ENCODE peak calls at places on chromosome 19, in nine cellular contexts. One of them, this sample, is unnamed. For H3K4me1 and H3K9me3, the result is how much of the 10 kb centered on the place peaks cover.

GRCh38 chr19:35294328-35294727 is 2.4 kb downstream of the MAG start:
- DNase-seq in endothelial cell of umbilical vein: no peak
- DNase-seq in IMR-90: no peak
- DNase-seq in endodermal cell: no peak
- DNase-seq in H9: no peak
- DNase-seq in kidney: no peak
- DNase-seq in neural progenitor cell: no peak
- DNase-seq in GM12878: no peak
- DNase-seq in fibroblast of lung: no peak
- DNase-seq in this sample: no peak

GRCh38 chr19:38095411-38096308 is 128.4 kb downstream of the DPF1 start:
- DNase-seq in endothelial cell of umbilical vein: peak
- DNase-seq in IMR-90: peak
- DNase-seq in endodermal cell: peak
- DNase-seq in H9: peak
- DNase-seq in kidney: peak
- DNase-seq in neural progenitor cell: peak
- DNase-seq in GM12878: peak
- DNase-seq in fibroblast of lung: peak
- DNase-seq in this sample: peak

GRCh38 chr19:35828694-35829301 is 16.2 kb upstream of the PRODH2 start:
- DNase-seq in endothelial cell of umbilical vein: peak
- DNase-seq in IMR-90: peak
- DNase-seq in endodermal cell: peak
- DNase-seq in H9: peak
- DNase-seq in kidney: peak
- DNase-seq in neural progenitor cell: peak
- DNase-seq in GM12878: no peak
- DNase-seq in fibroblast of lung: peak
- DNase-seq in this sample: peak

GRCh38 chr19:42325896-42326771 is 699 bp downstream of the MEGF8 start:
- DNase-seq in endothelial cell of umbilical vein: no peak
- DNase-seq in IMR-90: no peak
- DNase-seq in endodermal cell: peak
- DNase-seq in H9: peak
- DNase-seq in kidney: no peak
- DNase-seq in neural progenitor cell: no peak
- DNase-seq in GM12878: no peak
- DNase-seq in fibroblast of lung: no peak
- DNase-seq in this sample: peak

GRCh38 chr19:31534786-31535185 is 185.6 kb upstream of the TSHZ3 start:
- DNase-seq in endothelial cell of umbilical vein: no peak
- DNase-seq in IMR-90: no peak
- DNase-seq in endodermal cell: peak
- DNase-seq in H9: no peak
- DNase-seq in kidney: no peak
- DNase-seq in neural progenitor cell: no peak
- DNase-seq in GM12878: no peak
- DNase-seq in fibroblast of lung: no peak
- DNase-seq in this sample: no peak

GRCh38 chr19:13010038-13010991 is 15.0 kb downstream of the NFIX start:
- DNase-seq in endothelial cell of umbilical vein: no peak
- DNase-seq in IMR-90: no peak
- DNase-seq in endodermal cell: peak
- DNase-seq in H9: peak
- DNase-seq in kidney: peak
- DNase-seq in neural progenitor cell: no peak
- DNase-seq in GM12878: no peak
- DNase-seq in fibroblast of lung: no peak
- DNase-seq in this sample: no peak

GRCh38 chr19:485583-486236 is 10.6 kb upstream of the MADCAM1 start:
- DNase-seq in endothelial cell of umbilical vein: no peak
- DNase-seq in IMR-90: no peak
- DNase-seq in endodermal cell: peak
- DNase-seq in H9: no peak
- DNase-seq in kidney: no peak
- DNase-seq in neural progenitor cell: peak
- DNase-seq in GM12878: no peak
- DNase-seq in fibroblast of lung: peak
- DNase-seq in this sample: no peak

GRCh38 chr19:14385492-14385891 is 4.2 kb downstream of the ADGRE5 start:
- DNase-seq in endothelial cell of umbilical vein: no peak
- DNase-seq in IMR-90: no peak
- DNase-seq in endodermal cell: no peak
- DNase-seq in H9: no peak
- DNase-seq in kidney: no peak
- DNase-seq in neural progenitor cell: no peak
- DNase-seq in GM12878: no peak
- DNase-seq in fibroblast of lung: no peak
- DNase-seq in this sample: no peak

GRCh38 chr19:54459282-54460229 is 4.0 kb downstream of the LENG9 start:
- DNase-seq in endothelial cell of umbilical vein: no peak
- DNase-seq in IMR-90: no peak
- DNase-seq in endodermal cell: no peak
- DNase-seq in H9: no peak
- DNase-seq in kidney: peak
- DNase-seq in neural progenitor cell: no peak
- DNase-seq in GM12878: no peak
- DNase-seq in fibroblast of lung: no peak
- DNase-seq in this sample: peak

GRCh38 chr19:40365010-40365409 is 16.5 kb downstream of the PLD3 start:
- DNase-seq in endothelial cell of umbilical vein: no peak
- DNase-seq in IMR-90: no peak
- DNase-seq in endodermal cell: no peak
- DNase-seq in H9: no peak
- DNase-seq in kidney: no peak
- DNase-seq in neural progenitor cell: no peak
- DNase-seq in GM12878: no peak
- DNase-seq in fibroblast of lung: no peak
- DNase-seq in this sample: no peak

GRCh38 chr19:47110521-47111080 is 3.0 kb downstream of the ZC3H4 start:
- DNase-seq in endothelial cell of umbilical vein: peak
- DNase-seq in IMR-90: no peak
- DNase-seq in endodermal cell: no peak
- DNase-seq in H9: no peak
- DNase-seq in kidney: no peak
- DNase-seq in neural progenitor cell: peak
- DNase-seq in GM12878: no peak
- DNase-seq in fibroblast of lung: no peak
- DNase-seq in this sample: peak

GRCh38 chr19:29966594-29967249 is 24.7 kb downstream of the URI1 start:
- DNase-seq in endothelial cell of umbilical vein: peak
- DNase-seq in IMR-90: peak
- DNase-seq in endodermal cell: no peak
- DNase-seq in H9: no peak
- DNase-seq in kidney: no peak
- DNase-seq in neural progenitor cell: no peak
- DNase-seq in GM12878: no peak
- DNase-seq in fibroblast of lung: peak
- DNase-seq in this sample: no peak

GRCh38 chr19:54952591-54953344 is 5.4 kb upstream of the NLRP7 start:
- DNase-seq in endothelial cell of umbilical vein: peak
- DNase-seq in IMR-90: no peak
- DNase-seq in endodermal cell: peak
- DNase-seq in H9: no peak
- DNase-seq in kidney: no peak
- DNase-seq in neural progenitor cell: peak
- DNase-seq in GM12878: no peak
- DNase-seq in fibroblast of lung: peak
- DNase-seq in this sample: no peak

GRCh38 chr19:39369200-39369599 is 21.7 kb downstream of the PAF1 start:
- DNase-seq in endothelial cell of umbilical vein: no peak
- DNase-seq in IMR-90: no peak
- DNase-seq in endodermal cell: no peak
- DNase-seq in H9: no peak
- DNase-seq in kidney: no peak
- DNase-seq in neural progenitor cell: no peak
- DNase-seq in GM12878: no peak
- DNase-seq in fibroblast of lung: no peak
- DNase-seq in this sample: no peak

GRCh38 chr19:15213715-15214381 is 13.1 kb upstream of the NOTCH3 start:
- DNase-seq in endothelial cell of umbilical vein: no peak
- DNase-seq in IMR-90: no peak
- DNase-seq in endodermal cell: no peak
- DNase-seq in H9: no peak
- DNase-seq in kidney: peak
- DNase-seq in neural progenitor cell: no peak
- DNase-seq in GM12878: no peak
- DNase-seq in fibroblast of lung: no peak
- DNase-seq in this sample: no peak

GRCh38 chr19:33301011-33301899 is 1.1 kb downstream of the CEBPA start:
- DNase-seq in endothelial cell of umbilical vein: no peak
- DNase-seq in IMR-90: no peak
- DNase-seq in endodermal cell: peak
- DNase-seq in H9: no peak
- DNase-seq in kidney: peak
- DNase-seq in neural progenitor cell: peak
- DNase-seq in GM12878: no peak
- DNase-seq in fibroblast of lung: no peak
- DNase-seq in this sample: no peak

GRCh38 chr19:50798943-50799851 is 9.0 kb downstream of the ACP4 start:
- DNase-seq in endothelial cell of umbilical vein: no peak
- DNase-seq in IMR-90: no peak
- DNase-seq in endodermal cell: no peak
- DNase-seq in H9: no peak
- DNase-seq in kidney: no peak
- DNase-seq in neural progenitor cell: no peak
- DNase-seq in GM12878: no peak
- DNase-seq in fibroblast of lung: no peak
- DNase-seq in this sample: no peak
- H3K4me1 ChIP-seq in endothelial cell of umbilical vein: under half
- H3K4me1 ChIP-seq in IMR-90: under half
- H3K4me1 ChIP-seq in endodermal cell: under half
- H3K4me1 ChIP-seq in H9: under half
- H3K4me1 ChIP-seq in kidney: under half
- H3K4me1 ChIP-seq in neural progenitor cell: under half
- H3K4me1 ChIP-seq in GM12878: under half
- H3K4me1 ChIP-seq in fibroblast of lung: under half
- H3K4me1 ChIP-seq in this sample: under half

GRCh38 chr19:19459099-19459498 is 53.6 kb downstream of the GATAD2A start:
- DNase-seq in endothelial cell of umbilical vein: no peak
- DNase-seq in IMR-90: peak
- DNase-seq in endodermal cell: no peak
- DNase-seq in H9: no peak
- DNase-seq in kidney: no peak
- DNase-seq in neural progenitor cell: no peak
- DNase-seq in GM12878: no peak
- DNase-seq in fibroblast of lung: no peak
- DNase-seq in this sample: no peak

GRCh38 chr19:19461306-19461670 is 54.1 kb downstream of the TSSK6 start:
- DNase-seq in endothelial cell of umbilical vein: no peak
- DNase-seq in IMR-90: no peak
- DNase-seq in endodermal cell: no peak
- DNase-seq in H9: no peak
- DNase-seq in kidney: no peak
- DNase-seq in neural progenitor cell: no peak
- DNase-seq in GM12878: no peak
- DNase-seq in fibroblast of lung: no peak
- DNase-seq in this sample: no peak

GRCh38 chr19:19460258-19460731 is 54.8 kb downstream of the GATAD2A start:
- DNase-seq in endothelial cell of umbilical vein: no peak
- DNase-seq in IMR-90: peak
- DNase-seq in endodermal cell: no peak
- DNase-seq in H9: no peak
- DNase-seq in kidney: peak
- DNase-seq in neural progenitor cell: no peak
- DNase-seq in GM12878: no peak
- DNase-seq in fibroblast of lung: no peak
- DNase-seq in this sample: no peak

GRCh38 chr19:19460761-19461265 is 54.5 kb downstream of the TSSK6 start:
- DNase-seq in endothelial cell of umbilical vein: peak
- DNase-seq in IMR-90: peak
- DNase-seq in endodermal cell: peak
- DNase-seq in H9: peak
- DNase-seq in kidney: peak
- DNase-seq in neural progenitor cell: peak
- DNase-seq in GM12878: no peak
- DNase-seq in fibroblast of lung: no peak
- DNase-seq in this sample: peak

DNA sequence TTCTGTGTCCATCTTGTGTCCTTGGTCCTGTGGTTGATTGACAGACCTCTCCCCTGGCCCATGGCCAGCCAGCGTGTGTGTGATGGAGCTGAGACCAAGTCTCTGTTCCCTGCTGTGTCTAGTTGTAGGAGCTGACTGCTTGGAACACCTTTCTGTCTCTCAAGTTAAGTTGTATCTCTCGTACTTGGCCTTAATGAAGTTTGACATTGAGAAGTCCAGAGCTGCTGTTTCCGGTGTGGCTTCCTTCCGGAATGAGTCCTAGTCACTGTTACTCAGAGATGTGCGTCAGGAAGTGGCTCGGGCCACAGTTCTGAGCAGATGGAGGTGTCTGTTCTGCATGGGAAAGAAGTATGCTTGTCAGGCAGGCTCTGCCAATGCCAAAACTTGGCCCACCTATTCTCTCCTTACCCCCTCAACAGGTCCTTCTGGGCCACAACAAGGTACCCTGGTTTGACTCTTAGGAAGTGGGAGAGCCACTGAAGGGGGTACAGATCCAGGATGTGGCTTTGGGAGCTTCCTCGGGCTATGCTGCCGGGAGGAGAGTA is 54.3 kb downstream of the GATAD2A start:
- DNase-seq in endothelial cell of umbilical vein: peak
- DNase-seq in IMR-90: peak
- DNase-seq in endodermal cell: no peak
- DNase-seq in H9: no peak
- DNase-seq in kidney: peak
- DNase-seq in neural progenitor cell: no peak
- DNase-seq in GM12878: no peak
- DNase-seq in fibroblast of lung: peak
- DNase-seq in this sample: no peak
- H3K9ac ChIP-seq in endothelial cell of umbilical vein: peak
- H3K9ac ChIP-seq in IMR-90: peak
- H3K9ac ChIP-seq in endodermal cell: no peak
- H3K9ac ChIP-seq in H9: no peak
- H3K9ac ChIP-seq in kidney: no peak
- H3K9ac ChIP-seq in neural progenitor cell: no peak
- H3K9ac ChIP-seq in GM12878: peak
- H3K9ac ChIP-seq in fibroblast of lung: peak
- H3K9ac ChIP-seq in this sample: peak

DNA sequence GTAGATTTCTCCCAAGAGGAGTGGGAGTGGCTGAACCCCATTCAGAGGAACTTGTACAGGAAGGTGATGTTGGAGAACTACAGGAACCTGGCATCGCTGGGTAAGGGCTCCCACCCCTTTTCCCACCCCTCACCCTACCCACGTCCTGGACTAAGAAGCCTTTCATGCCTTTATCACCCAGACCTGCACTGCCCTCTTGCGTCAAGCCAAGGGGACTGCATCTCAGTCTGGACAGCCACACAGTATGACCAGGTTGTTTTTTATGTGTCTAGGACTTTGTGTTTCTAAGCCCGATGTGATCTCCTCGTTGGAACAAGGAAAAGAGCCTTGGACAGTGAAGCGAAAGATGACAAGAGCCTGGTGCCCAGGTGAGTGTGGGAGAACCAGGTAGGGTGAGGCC is 8.8 kb downstream of the ZFP28 start:
- DNase-seq in endothelial cell of umbilical vein: no peak
- DNase-seq in IMR-90: no peak
- DNase-seq in endodermal cell: peak
- DNase-seq in H9: peak
- DNase-seq in kidney: no peak
- DNase-seq in neural progenitor cell: peak
- DNase-seq in GM12878: no peak
- DNase-seq in fibroblast of lung: no peak
- DNase-seq in this sample: no peak
- H3K9me3 ChIP-seq in endothelial cell of umbilical vein: under half
- H3K9me3 ChIP-seq in IMR-90: half or more
- H3K9me3 ChIP-seq in endodermal cell: half or more
- H3K9me3 ChIP-seq in H9: under half
- H3K9me3 ChIP-seq in kidney: under half
- H3K9me3 ChIP-seq in neural progenitor cell: under half
- H3K9me3 ChIP-seq in GM12878: under half
- H3K9me3 ChIP-seq in fibroblast of lung: under half
- H3K9me3 ChIP-seq in this sample: under half

GRCh38 chr19:2087621-2088100 is 8.5 kb downstream of the MOB3A start:
- DNase-seq in endothelial cell of umbilical vein: no peak
- DNase-seq in IMR-90: no peak
- DNase-seq in endodermal cell: no peak
- DNase-seq in H9: no peak
- DNase-seq in kidney: no peak
- DNase-seq in neural progenitor cell: no peak
- DNase-seq in GM12878: peak
- DNase-seq in fibroblast of lung: no peak
- DNase-seq in this sample: no peak
- H3K4me1 ChIP-seq in endothelial cell of umbilical vein: under half
- H3K4me1 ChIP-seq in IMR-90: under half
- H3K4me1 ChIP-seq in endodermal cell: under half
- H3K4me1 ChIP-seq in H9: under half
- H3K4me1 ChIP-seq in kidney: under half
- H3K4me1 ChIP-seq in neural progenitor cell: under half
- H3K4me1 ChIP-seq in GM12878: half or more
- H3K4me1 ChIP-seq in fibroblast of lung: under half
- H3K4me1 ChIP-seq in this sample: under half